ENCODE peak calls at places on chromosomes 11 and 22, in four cellular contexts. O, G, W and H are unnamed samples.

GRCh38 chr11:2203440-2204259 is 32.0 kb upstream of the TH start:
- DNase-seq in O (no peak), G (no peak), W (peak; percentile 6), H (no peak)

GRCh38 chr11:65574147-65574962 is 1.5 kb upstream of the EHBP1L1 start:
- DNase-seq in O (peak; percentile 66), G (peak; percentile 92), W (peak; percentile 77), H (peak; percentile 84)

GRCh38 chr11:118705796-118706545 is 26.5 kb upstream of the TREH start:
- DNase-seq in O (no peak), G (no peak), W (no peak), H (no peak)

GRCh38 chr11:92642146-92642919 is 327.1 kb upstream of the MTNR1B start:
- DNase-seq in O (peak; percentile 56), G (no peak), W (no peak), H (no peak)

GRCh38 chr22:30823015-30823370 is 128.3 kb downstream of the OSBP2 start:
- DNase-seq in O (no peak), G (no peak), W (no peak), H (no peak)

GRCh38 chr22:23054531-23055257 is 15.6 kb upstream of the GNAZ start:
- DNase-seq in O (peak; percentile 10), G (no peak), W (no peak), H (no peak)

GRCh38 chr11:113401718-113402117 is 14.1 kb downstream of the ANKK1 start:
- DNase-seq in O (no peak), G (peak; percentile 79), W (no peak), H (peak; percentile 41)

GRCh38 chr22:28116261-28116673 is 197.2 kb upstream of the PITPNB start:
- DNase-seq in O (no peak), G (no peak), W (no peak), H (peak; percentile 99)

GRCh38 chr11:17786824-17787525 is 52.4 kb downstream of the KCNC1 start:
- DNase-seq in O (no peak), G (no peak), W (no peak), H (peak; percentile 48)

GRCh38 chr11:68813778-68814177 is 27.9 kb downstream of the CPT1A start:
- DNase-seq in O (no peak), G (no peak), W (no peak), H (no peak)

GRCh38 chr22:46029036-46029435 is 52.1 kb upstream of the WNT7B start:
- DNase-seq in O (no peak), G (no peak), W (no peak), H (no peak)

GRCh38 chr11:77073328-77074001 is 6.7 kb downstream of the CAPN5 start:
- DNase-seq in O (no peak), G (peak; percentile 68), W (no peak), H (peak; percentile 88)

GRCh38 chr11:17642980-17643379 is 76.4 kb upstream of the MYOD1 start:
- DNase-seq in O (no peak), G (no peak), W (no peak), H (no peak)

GRCh38 chr11:11243258-11243789 is 109.7 kb downstream of the CSNK2A3 start:
- DNase-seq in O (no peak), G (peak; percentile 41), W (no peak), H (no peak)

GRCh38 chr11:111367411-111368284 is 11.4 kb downstream of the POU2AF1 start:
- DNase-seq in O (no peak), G (no peak), W (no peak), H (no peak)

GRCh38 chr22:19637405-19638281 is 76.7 kb upstream of the SEPTIN5 start:
- DNase-seq in O (no peak), G (no peak), W (no peak), H (no peak)

GRCh38 chr11:63769044-63769718 is 606 bp upstream of the ZFTA start:
- DNase-seq in O (no peak), G (no peak), W (no peak), H (peak; percentile 26)

GRCh38 chr22:49789289-49790141 is 38.2 kb downstream of the BRD1 start:
- DNase-seq in O (no peak), G (no peak), W (no peak), H (peak; percentile 57)

GRCh38 chr11:128521697-128522062 is 65.7 kb downstream of the ETS1 start:
- DNase-seq in O (no peak), G (peak; percentile 40), W (no peak), H (no peak)